ENCODE peak calls at places on chromosome 5, in five cellular contexts. C is astrocyte, T is psoas muscle, O is dorsolateral prefrontal cortex, L is astrocyte of the cerebellum. F is an unnamed sample.

GRCh38 chr5:61701877-61702602 is 370.0 kb downstream of the ZSWIM6 start:
- DNase-seq in C (no peak), T (no peak), O (no peak), L (no peak), F (no peak)

GRCh38 chr5:125026900-125027731 is 280.7 kb upstream of the ZNF608 start:
- DNase-seq in C (peak), T (no peak), O (no peak), L (peak), F (peak)

GRCh38 chr5:665956-666711 is 27.0 kb downstream of the TPPP start:
- DNase-seq in C (no peak), T (peak), O (no peak), L (no peak), F (no peak)

GRCh38 chr5:19175776-19176570 is 812.0 kb downstream of the CDH18 start:
- DNase-seq in C (no peak), T (no peak), O (no peak), L (no peak), F (no peak)

GRCh38 chr5:62043289-62044274 is 262.4 kb upstream of the KIF2A start:
- DNase-seq in C (no peak), T (no peak), O (no peak), L (no peak), F (peak)

GRCh38 chr5:37121465-37121864 is 127.7 kb downstream of the CPLANE1 start:
- DNase-seq in C (no peak), T (no peak), O (no peak), L (no peak), F (no peak)

GRCh38 chr5:135203593-135204036 is 169.6 kb upstream of the PITX1 start:
- DNase-seq in C (no peak), T (no peak), O (no peak), L (no peak), F (no peak)

GRCh38 chr5:58188287-58188651 is 271.6 kb downstream of the PLK2 start:
- DNase-seq in C (peak), T (no peak), O (no peak), L (peak), F (peak)

GRCh38 chr5:40409600-40409999 is 270.1 kb upstream of the PTGER4 start:
- DNase-seq in C (no peak), T (no peak), O (peak), L (no peak), F (no peak)

GRCh38 chr5:61301820-61302563 is 30.1 kb upstream of the ZSWIM6 start:
- DNase-seq in C (peak), T (peak), O (no peak), L (peak), F (peak)

GRCh38 chr5:136638084-136638483 is 272.7 kb upstream of the TRPC7 start:
- DNase-seq in C (no peak), T (no peak), O (no peak), L (no peak), F (no peak)

GRCh38 chr5:9207820-9208418 is 338.0 kb downstream of the SEMA5A start:
- DNase-seq in C (peak), T (no peak), O (no peak), L (peak), F (no peak)

GRCh38 chr5:34658023-34658422 is 1.9 kb downstream of the RAI14 start:
- DNase-seq in C (peak), T (no peak), O (no peak), L (no peak), F (no peak)

GRCh38 chr5:145874765-145875164 is 2.0 kb upstream of the GRXCR2 start:
- DNase-seq in C (no peak), T (no peak), O (no peak), L (no peak), F (no peak)

GRCh38 chr5:175464414-175465233 is 13.7 kb upstream of the SFXN1 start:
- DNase-seq in C (no peak), T (no peak), O (peak), L (no peak), F (no peak)

GRCh38 chr5:132692632-132692967 is 18.8 kb downstream of the IL4 start:
- DNase-seq in C (no peak), T (no peak), O (no peak), L (no peak), F (no peak)

DNA sequence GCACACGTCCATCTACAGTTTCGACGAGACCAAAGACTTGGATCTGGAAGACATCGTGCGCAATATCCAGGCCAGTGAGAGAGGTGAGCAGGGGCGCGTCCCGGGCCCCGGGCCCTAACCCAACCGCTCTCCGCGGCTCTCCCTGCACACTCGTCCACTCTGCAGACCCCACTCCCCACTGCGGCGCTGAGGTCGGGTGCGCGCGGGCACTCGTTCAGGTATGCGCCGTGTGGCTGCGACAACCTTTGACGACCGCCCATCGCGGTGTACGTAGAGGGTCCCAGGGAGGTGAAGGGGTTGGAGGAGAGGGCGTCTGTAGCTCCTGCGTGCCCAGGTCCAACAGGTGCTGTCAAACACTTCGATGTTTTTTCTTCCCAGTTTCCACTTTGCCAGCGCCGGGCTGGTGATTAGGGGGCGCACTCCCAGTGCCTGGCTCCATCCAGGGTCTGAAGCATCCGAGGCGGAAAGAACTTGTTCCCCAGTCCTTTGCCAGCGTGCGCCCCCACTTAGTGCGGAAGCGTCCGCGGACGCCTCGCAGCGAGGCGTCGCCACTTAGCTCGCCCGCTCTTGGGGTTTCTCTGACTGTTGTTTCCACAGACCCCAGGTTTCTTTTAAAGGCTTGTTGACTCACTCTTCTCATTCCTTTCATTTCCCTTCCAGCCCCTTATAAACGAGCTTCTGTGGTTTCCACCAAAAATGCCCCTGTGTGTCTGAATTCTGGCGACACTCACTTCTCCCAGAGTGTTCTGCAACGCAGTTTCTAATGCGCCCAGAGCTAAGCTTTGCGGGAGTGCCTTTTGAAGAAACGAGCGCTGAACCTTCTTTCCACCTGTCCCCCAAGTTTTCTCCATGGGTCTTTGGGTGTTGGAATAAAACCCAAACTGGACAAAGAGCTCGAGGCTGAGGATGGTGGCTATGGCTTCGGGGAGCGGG is 1.6 kb downstream of the NPR3 start:
- DNase-seq in C (no peak), T (no peak), O (no peak), L (no peak), F (no peak)
- TF ChIP-seq CTCF in C (no peak), T (no peak), O (no peak), L (peak), F (peak)

GRCh38 chr5:150144876-150145275 is 10.8 kb downstream of the PDGFRB start:
- DNase-seq in C (no peak), T (no peak), O (no peak), L (no peak), F (no peak)

GRCh38 chr5:150142800-150143724 is 12.6 kb downstream of the PDGFRB start:
- DNase-seq in C (peak), T (peak), O (peak), L (peak), F (peak)

GRCh38 chr5:150144211-150144801 is 11.3 kb downstream of the PDGFRB start:
- DNase-seq in C (peak), T (peak), O (no peak), L (no peak), F (no peak)

GRCh38 chr5:150142189-150142788 is 13.4 kb downstream of the PDGFRB start:
- DNase-seq in C (no peak), T (no peak), O (no peak), L (no peak), F (no peak)

GRCh38 chr5:150143725-150144058 is 12.0 kb downstream of the PDGFRB start:
- DNase-seq in C (no peak), T (no peak), O (no peak), L (no peak), F (no peak)
- H3K4me3 ChIP-seq in C (no peak), T (peak), O (no peak), L (no peak), F (no peak)

DNA sequence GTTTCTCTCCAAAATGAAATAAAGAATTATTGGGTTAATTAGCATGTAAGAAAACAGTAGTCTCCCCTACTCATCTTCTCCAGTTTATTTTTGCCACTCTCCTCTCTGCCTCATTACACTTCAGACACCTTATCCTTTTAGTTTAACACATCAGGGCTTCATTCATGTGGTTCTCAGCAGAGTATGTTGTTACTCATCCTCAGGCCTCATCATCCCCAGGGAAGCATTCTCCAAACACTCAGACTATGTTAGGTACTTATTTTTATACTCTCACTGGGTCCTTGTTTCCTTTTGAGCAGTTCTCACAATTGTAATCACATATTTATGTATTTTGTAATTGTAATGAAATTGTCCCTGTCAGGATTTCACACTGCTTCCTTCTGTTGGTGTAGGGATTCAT is 470.5 kb downstream of the PDE4D start:
- DNase-seq in C (peak), T (no peak), O (no peak), L (no peak), F (no peak)
- TF ChIP-seq CTCF in C (no peak), T (no peak), O (no peak), L (no peak), F (no peak)

GRCh38 chr5:157540707-157541451 is 34.7 kb downstream of the ADAM19 start:
- DNase-seq in C (peak), T (peak), O (no peak), L (no peak), F (no peak)
- H3K4me3 ChIP-seq in C (peak), T (no peak), O (no peak), L (no peak), F (no peak)

DNA sequence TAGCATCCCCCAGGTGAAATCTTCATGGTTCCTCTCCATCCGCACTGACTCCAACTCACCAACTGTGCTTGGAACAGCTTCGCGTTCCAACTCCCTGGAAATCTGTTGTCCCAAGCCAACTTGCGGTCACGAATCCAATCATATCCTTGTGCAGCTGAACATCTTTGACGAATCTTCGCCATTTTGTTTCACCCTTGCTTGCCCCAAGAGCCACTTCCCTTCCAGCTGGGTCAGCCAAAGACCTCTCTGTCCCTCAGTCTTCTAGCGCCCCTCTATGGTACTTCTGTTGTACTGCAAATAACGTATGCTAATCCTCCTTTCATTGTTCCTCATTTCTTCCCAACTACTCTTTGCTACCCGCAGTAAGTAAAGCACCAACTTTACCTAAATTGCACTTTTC is 61.0 kb upstream of the TARS1 start:
- DNase-seq in C (no peak), T (no peak), O (no peak), L (no peak), F (no peak)
- TF ChIP-seq CTCF in C (peak), T (peak), O (no peak), L (peak), F (peak)

GRCh38 chr5:4245076-4245475 is 649.4 kb downstream of the IRX1 start:
- DNase-seq in C (no peak), T (no peak), O (no peak), L (no peak), F (no peak)

GRCh38 chr5:4246447-4246846 is 650.8 kb downstream of the IRX1 start:
- DNase-seq in C (no peak), T (no peak), O (no peak), L (no peak), F (no peak)

GRCh38 chr5:4243865-4244264 is 648.2 kb downstream of the IRX1 start:
- DNase-seq in C (no peak), T (no peak), O (no peak), L (no peak), F (no peak)

GRCh38 chr5:4250254-4250653 is 654.6 kb downstream of the IRX1 start:
- DNase-seq in C (no peak), T (no peak), O (no peak), L (no peak), F (no peak)

DNA sequence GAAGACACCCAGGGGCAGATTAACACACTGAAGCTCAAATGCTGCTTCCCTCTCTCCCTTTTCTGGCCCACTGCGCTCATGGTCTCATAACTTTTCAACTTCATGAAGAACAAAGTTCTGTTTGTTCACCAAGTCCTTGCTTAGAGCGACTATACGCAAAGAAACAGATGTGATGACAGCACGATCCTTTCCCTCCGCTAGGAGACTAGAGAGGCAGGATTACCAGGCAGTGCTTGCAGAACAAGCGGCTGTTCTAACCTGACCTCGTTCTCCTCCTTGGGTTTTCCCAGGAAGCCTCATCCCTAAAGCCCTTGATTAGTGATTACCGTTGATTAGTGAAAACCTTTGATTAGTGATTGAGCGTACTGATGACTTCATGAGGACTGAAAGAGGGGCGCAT is 649.9 kb downstream of the IRX1 start:
- DNase-seq in C (no peak), T (no peak), O (no peak), L (no peak), F (no peak)
- H3K4me3 ChIP-seq in C (no peak), T (no peak), O (no peak), L (no peak), F (no peak)

GRCh38 chr5:7018601-7019000 is 305.4 kb downstream of the TENT4A start:
- DNase-seq in C (no peak), T (no peak), O (no peak), L (no peak), F (no peak)

GRCh38 chr5:7018144-7018543 is 304.9 kb downstream of the TENT4A start:
- DNase-seq in C (no peak), T (no peak), O (no peak), L (no peak), F (no peak)

GRCh38 chr5:7017004-7017770 is 304.0 kb downstream of the TENT4A start:
- DNase-seq in C (no peak), T (no peak), O (no peak), L (no peak), F (no peak)

GRCh38 chr5:7012057-7012456 is 298.8 kb downstream of the TENT4A start:
- DNase-seq in C (no peak), T (no peak), O (no peak), L (no peak), F (no peak)

GRCh38 chr5:7015586-7016256 is 302.5 kb downstream of the TENT4A start:
- DNase-seq in C (no peak), T (no peak), O (no peak), L (no peak), F (no peak)
- TF ChIP-seq CTCF in C (no peak), T (no peak), O (peak), L (no peak), F (no peak)

F was measured in retinal pigment epithelial cell.